ENCODE peak calls at places on chromosome 17, in ten cellular contexts. One of them, this sample, is unnamed.

GRCh38 chr17:33433581-33433980 is 140.5 kb upstream of the ASIC2 start:
- DNase-seq in mesendoderm: no peak
- DNase-seq in activated gamma-delta T cell treated with anti-CD3 and anti-CD28 coated beads, Interleukin-2, amount 50 U/mL, for 16 hours: no peak
- DNase-seq in thoracic aorta: no peak
- DNase-seq in activated CD4-positive, alpha-beta T cell treated with anti-CD3 and anti-CD28 coated beads, Interleukin-2, amount 50 U/mL, for 4 hours: no peak
- DNase-seq in left ventricle myocardium inferior: no peak
- DNase-seq in EL: no peak
- DNase-seq in NCI-H1092 treated with DMSO at 0.1 percent for 48 hours: no peak
- DNase-seq in COR-L47: no peak
- DNase-seq in AG04450: no peak
- DNase-seq in this sample: no peak

GRCh38 chr17:77105706-77106105 is 35.1 kb upstream of the SEC14L1 start:
- DNase-seq in mesendoderm: no peak
- DNase-seq in activated gamma-delta T cell treated with anti-CD3 and anti-CD28 coated beads, Interleukin-2, amount 50 U/mL, for 16 hours: no peak
- DNase-seq in thoracic aorta: no peak
- DNase-seq in activated CD4-positive, alpha-beta T cell treated with anti-CD3 and anti-CD28 coated beads, Interleukin-2, amount 50 U/mL, for 4 hours: no peak
- DNase-seq in left ventricle myocardium inferior: no peak
- DNase-seq in EL: no peak
- DNase-seq in NCI-H1092 treated with DMSO at 0.1 percent for 48 hours: no peak
- DNase-seq in COR-L47: no peak
- DNase-seq in AG04450: no peak
- DNase-seq in this sample: no peak

GRCh38 chr17:66655861-66656260 is 179.1 kb upstream of the CACNG5 start:
- DNase-seq in mesendoderm: no peak
- DNase-seq in activated gamma-delta T cell treated with anti-CD3 and anti-CD28 coated beads, Interleukin-2, amount 50 U/mL, for 16 hours: peak
- DNase-seq in thoracic aorta: no peak
- DNase-seq in activated CD4-positive, alpha-beta T cell treated with anti-CD3 and anti-CD28 coated beads, Interleukin-2, amount 50 U/mL, for 4 hours: peak
- DNase-seq in left ventricle myocardium inferior: no peak
- DNase-seq in EL: peak
- DNase-seq in NCI-H1092 treated with DMSO at 0.1 percent for 48 hours: no peak
- DNase-seq in COR-L47: no peak
- DNase-seq in AG04450: no peak
- DNase-seq in this sample: no peak

GRCh38 chr17:76791053-76791980 is 53.4 kb downstream of the MFSD11 start:
- DNase-seq in mesendoderm: no peak
- DNase-seq in activated gamma-delta T cell treated with anti-CD3 and anti-CD28 coated beads, Interleukin-2, amount 50 U/mL, for 16 hours: no peak
- DNase-seq in thoracic aorta: no peak
- DNase-seq in activated CD4-positive, alpha-beta T cell treated with anti-CD3 and anti-CD28 coated beads, Interleukin-2, amount 50 U/mL, for 4 hours: peak
- DNase-seq in left ventricle myocardium inferior: no peak
- DNase-seq in EL: peak
- DNase-seq in NCI-H1092 treated with DMSO at 0.1 percent for 48 hours: no peak
- DNase-seq in COR-L47: peak
- DNase-seq in AG04450: no peak
- DNase-seq in this sample: no peak

GRCh38 chr17:78933959-78934568 is 8.9 kb upstream of the TIMP2 start:
- DNase-seq in mesendoderm: peak
- DNase-seq in activated gamma-delta T cell treated with anti-CD3 and anti-CD28 coated beads, Interleukin-2, amount 50 U/mL, for 16 hours: no peak
- DNase-seq in thoracic aorta: peak
- DNase-seq in activated CD4-positive, alpha-beta T cell treated with anti-CD3 and anti-CD28 coated beads, Interleukin-2, amount 50 U/mL, for 4 hours: no peak
- DNase-seq in left ventricle myocardium inferior: peak
- DNase-seq in EL: peak
- DNase-seq in NCI-H1092 treated with DMSO at 0.1 percent for 48 hours: peak
- DNase-seq in COR-L47: peak
- DNase-seq in AG04450: peak
- DNase-seq in this sample: no peak

GRCh38 chr17:66790476-66791061 is 44.3 kb upstream of the CACNG5 start:
- DNase-seq in mesendoderm: no peak
- DNase-seq in activated gamma-delta T cell treated with anti-CD3 and anti-CD28 coated beads, Interleukin-2, amount 50 U/mL, for 16 hours: no peak
- DNase-seq in thoracic aorta: no peak
- DNase-seq in activated CD4-positive, alpha-beta T cell treated with anti-CD3 and anti-CD28 coated beads, Interleukin-2, amount 50 U/mL, for 4 hours: no peak
- DNase-seq in left ventricle myocardium inferior: no peak
- DNase-seq in EL: no peak
- DNase-seq in NCI-H1092 treated with DMSO at 0.1 percent for 48 hours: no peak
- DNase-seq in COR-L47: no peak
- DNase-seq in AG04450: no peak
- DNase-seq in this sample: no peak

GRCh38 chr17:78804777-78805176 is 22.7 kb upstream of the CYTH1 start:
- DNase-seq in mesendoderm: no peak
- DNase-seq in activated gamma-delta T cell treated with anti-CD3 and anti-CD28 coated beads, Interleukin-2, amount 50 U/mL, for 16 hours: no peak
- DNase-seq in thoracic aorta: no peak
- DNase-seq in activated CD4-positive, alpha-beta T cell treated with anti-CD3 and anti-CD28 coated beads, Interleukin-2, amount 50 U/mL, for 4 hours: no peak
- DNase-seq in left ventricle myocardium inferior: no peak
- DNase-seq in EL: no peak
- DNase-seq in NCI-H1092 treated with DMSO at 0.1 percent for 48 hours: no peak
- DNase-seq in COR-L47: no peak
- DNase-seq in AG04450: no peak
- DNase-seq in this sample: no peak

GRCh38 chr17:28982191-28982793 is 23.5 kb downstream of the SEZ6 start:
- DNase-seq in mesendoderm: peak
- DNase-seq in activated gamma-delta T cell treated with anti-CD3 and anti-CD28 coated beads, Interleukin-2, amount 50 U/mL, for 16 hours: peak
- DNase-seq in thoracic aorta: no peak
- DNase-seq in activated CD4-positive, alpha-beta T cell treated with anti-CD3 and anti-CD28 coated beads, Interleukin-2, amount 50 U/mL, for 4 hours: peak
- DNase-seq in left ventricle myocardium inferior: no peak
- DNase-seq in EL: peak
- DNase-seq in NCI-H1092 treated with DMSO at 0.1 percent for 48 hours: no peak
- DNase-seq in COR-L47: no peak
- DNase-seq in AG04450: no peak
- DNase-seq in this sample: peak

GRCh38 chr17:33572615-33573014 is 279.5 kb upstream of the ASIC2 start:
- DNase-seq in mesendoderm: peak
- DNase-seq in activated gamma-delta T cell treated with anti-CD3 and anti-CD28 coated beads, Interleukin-2, amount 50 U/mL, for 16 hours: no peak
- DNase-seq in thoracic aorta: no peak
- DNase-seq in activated CD4-positive, alpha-beta T cell treated with anti-CD3 and anti-CD28 coated beads, Interleukin-2, amount 50 U/mL, for 4 hours: no peak
- DNase-seq in left ventricle myocardium inferior: no peak
- DNase-seq in EL: no peak
- DNase-seq in NCI-H1092 treated with DMSO at 0.1 percent for 48 hours: no peak
- DNase-seq in COR-L47: no peak
- DNase-seq in AG04450: no peak
- DNase-seq in this sample: no peak

GRCh38 chr17:72123964-72124791 is 3.4 kb downstream of the SOX9 start:
- DNase-seq in mesendoderm: no peak
- DNase-seq in activated gamma-delta T cell treated with anti-CD3 and anti-CD28 coated beads, Interleukin-2, amount 50 U/mL, for 16 hours: no peak
- DNase-seq in thoracic aorta: no peak
- DNase-seq in activated CD4-positive, alpha-beta T cell treated with anti-CD3 and anti-CD28 coated beads, Interleukin-2, amount 50 U/mL, for 4 hours: no peak
- DNase-seq in left ventricle myocardium inferior: no peak
- DNase-seq in EL: no peak
- DNase-seq in NCI-H1092 treated with DMSO at 0.1 percent for 48 hours: no peak
- DNase-seq in COR-L47: no peak
- DNase-seq in AG04450: no peak
- DNase-seq in this sample: no peak

GRCh38 chr17:44345497-44346026 is 460 bp downstream of the GRN start:
- DNase-seq in mesendoderm: peak
- DNase-seq in activated gamma-delta T cell treated with anti-CD3 and anti-CD28 coated beads, Interleukin-2, amount 50 U/mL, for 16 hours: no peak
- DNase-seq in thoracic aorta: no peak
- DNase-seq in activated CD4-positive, alpha-beta T cell treated with anti-CD3 and anti-CD28 coated beads, Interleukin-2, amount 50 U/mL, for 4 hours: no peak
- DNase-seq in left ventricle myocardium inferior: no peak
- DNase-seq in EL: peak
- DNase-seq in NCI-H1092 treated with DMSO at 0.1 percent for 48 hours: peak
- DNase-seq in COR-L47: peak
- DNase-seq in AG04450: no peak
- DNase-seq in this sample: peak

GRCh38 chr17:32912218-32912897 is 15.6 kb upstream of the TMEM98 start:
- DNase-seq in mesendoderm: peak
- DNase-seq in activated gamma-delta T cell treated with anti-CD3 and anti-CD28 coated beads, Interleukin-2, amount 50 U/mL, for 16 hours: no peak
- DNase-seq in thoracic aorta: peak
- DNase-seq in activated CD4-positive, alpha-beta T cell treated with anti-CD3 and anti-CD28 coated beads, Interleukin-2, amount 50 U/mL, for 4 hours: no peak
- DNase-seq in left ventricle myocardium inferior: peak
- DNase-seq in EL: peak
- DNase-seq in NCI-H1092 treated with DMSO at 0.1 percent for 48 hours: peak
- DNase-seq in COR-L47: peak
- DNase-seq in AG04450: peak
- DNase-seq in this sample: no peak

GRCh38 chr17:45223541-45224528 is 2.1 kb downstream of the FMNL1 start:
- DNase-seq in mesendoderm: no peak
- DNase-seq in activated gamma-delta T cell treated with anti-CD3 and anti-CD28 coated beads, Interleukin-2, amount 50 U/mL, for 16 hours: peak
- DNase-seq in thoracic aorta: no peak
- DNase-seq in activated CD4-positive, alpha-beta T cell treated with anti-CD3 and anti-CD28 coated beads, Interleukin-2, amount 50 U/mL, for 4 hours: peak
- DNase-seq in left ventricle myocardium inferior: no peak
- DNase-seq in EL: no peak
- DNase-seq in NCI-H1092 treated with DMSO at 0.1 percent for 48 hours: no peak
- DNase-seq in COR-L47: no peak
- DNase-seq in AG04450: no peak
- DNase-seq in this sample: peak

GRCh38 chr17:80422276-80422675 is 7.3 kb downstream of the ENDOV start:
- DNase-seq in mesendoderm: no peak
- DNase-seq in activated gamma-delta T cell treated with anti-CD3 and anti-CD28 coated beads, Interleukin-2, amount 50 U/mL, for 16 hours: no peak
- DNase-seq in thoracic aorta: no peak
- DNase-seq in activated CD4-positive, alpha-beta T cell treated with anti-CD3 and anti-CD28 coated beads, Interleukin-2, amount 50 U/mL, for 4 hours: no peak
- DNase-seq in left ventricle myocardium inferior: no peak
- DNase-seq in EL: no peak
- DNase-seq in NCI-H1092 treated with DMSO at 0.1 percent for 48 hours: no peak
- DNase-seq in COR-L47: no peak
- DNase-seq in AG04450: no peak
- DNase-seq in this sample: no peak

GRCh38 chr17:42026821-42027539 is 7.1 kb downstream of the NKIRAS2 start:
- DNase-seq in mesendoderm: no peak
- DNase-seq in activated gamma-delta T cell treated with anti-CD3 and anti-CD28 coated beads, Interleukin-2, amount 50 U/mL, for 16 hours: no peak
- DNase-seq in thoracic aorta: no peak
- DNase-seq in activated CD4-positive, alpha-beta T cell treated with anti-CD3 and anti-CD28 coated beads, Interleukin-2, amount 50 U/mL, for 4 hours: no peak
- DNase-seq in left ventricle myocardium inferior: no peak
- DNase-seq in EL: no peak
- DNase-seq in NCI-H1092 treated with DMSO at 0.1 percent for 48 hours: no peak
- DNase-seq in COR-L47: no peak
- DNase-seq in AG04450: no peak
- DNase-seq in this sample: no peak